ENCODE peak calls at places on chromosomes 2 and 18, in seven cellular contexts. J is H9, Z is IMR-90, V is H1, P is mesendoderm, F is trophoblast cell, O is neuronal stem cell. C is an unnamed sample.
A peak's percentile ranks its signal among the peaks of the same experiment; 100 is the strongest.

GRCh38 chr2:233363744-233364235 is 9.5 kb downstream of the DGKD start:
- DNase-seq in J (no peak), Z (no peak), V (no peak), P (no peak), F (no peak), O (no peak), C (no peak)

GRCh38 chr2:207311316-207312005 is 145.7 kb upstream of the KLF7 start:
- DNase-seq in J (no peak), Z (peak; percentile 100), V (no peak), P (peak; percentile 74), F (peak; percentile 55), O (no peak), C (peak; percentile 100)

GRCh38 chr2:226198956-226199355 is 600.7 kb downstream of the IRS1 start:
- DNase-seq in J (no peak), Z (no peak), V (no peak), P (peak; percentile 22), F (no peak), O (no peak), C (no peak)

GRCh38 chr18:79988925-79989361 is 580 bp upstream of the TXNL4A start:
- DNase-seq in J (peak; percentile 53), Z (peak; percentile 59), V (no peak), P (peak; percentile 65), F (peak; percentile 52), O (no peak), C (peak; percentile 66)

GRCh38 chr18:49055787-49056186 is 105.0 kb upstream of the SMAD7 start:
- DNase-seq in J (no peak), Z (peak; percentile 94), V (no peak), P (no peak), F (peak; percentile 83), O (no peak), C (peak; percentile 67)

GRCh38 chr2:43340066-43340465 is 113.7 kb upstream of the ZFP36L2 start:
- DNase-seq in J (no peak), Z (peak; percentile 78), V (no peak), P (no peak), F (no peak), O (no peak), C (peak; percentile 73)

GRCh38 chr2:168439536-168439935 is 16.5 kb upstream of the CERS6 start:
- DNase-seq in J (no peak), Z (peak; percentile 8), V (no peak), P (no peak), F (no peak), O (no peak), C (no peak)

GRCh38 chr2:9593936-9594335 is 36.9 kb downstream of the YWHAQ start:
- DNase-seq in J (no peak), Z (no peak), V (no peak), P (no peak), F (no peak), O (no peak), C (no peak)

GRCh38 chr2:14297340-14297739 is 335.2 kb upstream of the LRATD1 start:
- DNase-seq in J (no peak), Z (no peak), V (no peak), P (no peak), F (peak; percentile 96), O (no peak), C (no peak)

GRCh38 chr2:179856205-179856604 is 5.2 kb downstream of the ZNF385B start:
- DNase-seq in J (no peak), Z (no peak), V (no peak), P (no peak), F (no peak), O (no peak), C (no peak)

GRCh38 chr2:156031121-156031520 is 301.4 kb downstream of the NR4A2 start:
- DNase-seq in J (no peak), Z (no peak), V (no peak), P (no peak), F (no peak), O (no peak), C (no peak)

GRCh38 chr2:74020717-74021406 is 36.2 kb downstream of the TET3 start:
- DNase-seq in J (no peak), Z (no peak), V (no peak), P (no peak), F (peak; percentile 27), O (no peak), C (no peak)

GRCh38 chr2:99949530-99949929 is 192.9 kb downstream of the AFF3 start:
- DNase-seq in J (no peak), Z (no peak), V (no peak), P (no peak), F (no peak), O (no peak), C (no peak)

GRCh38 chr2:29401994-29402393 is 286.8 kb downstream of the CLIP4 start:
- DNase-seq in J (no peak), Z (no peak), V (no peak), P (no peak), F (no peak), O (no peak), C (no peak)

DNA sequence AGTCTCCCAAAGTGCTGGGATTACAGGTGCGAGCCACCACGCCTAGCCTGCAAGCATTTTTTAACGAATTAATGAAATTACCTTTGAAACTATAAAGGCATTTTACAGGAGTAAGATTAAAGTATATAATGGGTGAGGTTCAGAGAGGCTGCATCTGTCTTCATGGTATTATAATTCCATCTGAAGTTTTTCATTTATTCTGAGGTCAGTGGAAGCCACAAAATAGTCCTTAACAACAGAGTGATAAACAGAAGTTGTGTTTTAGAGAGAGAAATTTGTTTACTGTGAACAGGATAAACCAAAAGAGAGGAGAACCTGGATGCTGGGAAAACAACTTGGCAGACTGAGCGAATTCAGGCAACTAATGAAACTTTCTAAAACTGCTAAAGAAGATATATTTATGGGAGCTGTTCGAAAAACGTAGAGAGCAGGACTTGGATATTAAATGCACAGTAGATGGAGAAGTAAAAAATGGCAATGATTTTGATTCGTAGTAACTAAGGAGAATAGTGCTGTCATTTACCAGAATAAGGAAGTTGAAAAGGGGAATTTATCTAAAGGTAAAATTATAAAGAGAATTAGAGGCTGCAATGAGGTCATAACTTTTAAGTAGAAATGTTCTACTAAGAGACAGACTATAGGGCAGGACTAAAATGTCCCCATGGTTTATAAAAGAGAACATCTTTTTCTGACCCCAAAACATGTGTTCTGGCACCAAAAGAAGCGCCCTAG is 37.9 kb upstream of the ITGA4 start:
- DNase-seq in J (no peak), Z (no peak), V (no peak), P (no peak), F (no peak), O (no peak), C (no peak)
- H4K8ac ChIP-seq in J (no peak overlapping the region), Z (no peak overlapping the region), V (no peak overlapping the region), P (no peak overlapping the region), F (no peak overlapping the region), O (no peak overlapping the region), C (no peak overlapping the region)

DNA sequence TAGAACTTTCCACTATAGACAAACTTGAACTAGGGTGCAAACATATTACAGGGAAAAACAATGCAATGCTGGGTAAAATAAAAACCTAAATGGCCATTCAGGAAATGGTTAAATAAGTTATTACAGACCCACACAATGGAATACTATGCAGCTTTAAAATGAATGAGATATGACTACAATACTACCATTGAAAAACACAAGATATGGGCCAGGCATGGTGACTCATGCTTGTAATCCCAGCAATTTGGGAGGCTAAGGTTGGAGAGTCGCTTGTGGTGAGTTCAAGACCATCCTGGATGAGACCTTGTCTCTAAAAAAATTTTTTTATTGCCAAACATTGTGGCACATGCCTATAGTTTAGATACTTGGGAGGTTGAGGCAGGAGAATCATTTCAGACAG is 6.8 kb downstream of the PECR start:
- DNase-seq in J (no peak), Z (no peak), V (no peak), P (no peak), F (no peak), O (no peak), C (no peak)
- H2BK120ac ChIP-seq in J (no peak overlapping the region), Z (no peak overlapping the region), V (no peak overlapping the region), P (no peak overlapping the region), F (no peak overlapping the region), O (no peak overlapping the region), C (no peak overlapping the region)

DNA sequence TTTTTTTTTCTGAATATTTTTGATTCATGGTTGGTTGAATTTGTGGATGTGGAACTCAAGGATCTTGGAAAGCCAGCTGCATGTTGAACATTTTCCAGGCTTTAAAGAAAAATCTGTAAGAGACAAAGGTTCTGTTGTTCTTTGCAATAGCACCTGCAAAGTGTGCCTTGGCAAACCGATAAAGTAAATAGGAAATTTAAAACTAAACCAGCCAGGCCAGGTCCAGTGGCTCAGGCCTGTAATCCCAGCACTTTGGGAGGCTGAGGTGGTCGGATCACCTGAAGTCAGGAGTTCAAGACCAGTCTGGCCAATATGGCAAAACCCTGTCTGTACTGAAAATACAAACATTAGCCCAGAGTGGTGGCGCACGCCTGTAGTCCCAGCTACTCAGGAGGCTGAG is 74.4 kb downstream of the RIF1 start:
- DNase-seq in J (no peak), Z (no peak), V (no peak), P (no peak), F (no peak), O (no peak), C (no peak)
- H4K8ac ChIP-seq in J (no peak overlapping the region), Z (no peak overlapping the region), V (no peak overlapping the region), P (no peak overlapping the region), F (no peak overlapping the region), O (no peak overlapping the region), C (no peak overlapping the region)

GRCh38 chr2:30942430-30942829 is 135.2 kb upstream of the CAPN13 start:
- DNase-seq in J (no peak), Z (no peak), V (no peak), P (peak; percentile 31), F (no peak), O (no peak), C (no peak)
- H2BK120ac ChIP-seq in J (no peak overlapping the region), Z (no peak overlapping the region), V (no peak overlapping the region), P (no peak overlapping the region), F (no peak overlapping the region), O (no peak overlapping the region), C (no peak overlapping the region)

GRCh38 chr2:197258580-197258979 is 52.0 kb downstream of the ANKRD44 start:
- DNase-seq in J (no peak), Z (peak; percentile 28), V (no peak), P (no peak), F (peak; percentile 28), O (no peak), C (peak; percentile 87)

GRCh38 chr2:197263077-197263476 is 47.5 kb downstream of the ANKRD44 start:
- DNase-seq in J (no peak), Z (no peak), V (no peak), P (no peak), F (no peak), O (no peak), C (no peak)

GRCh38 chr2:197264332-197264731 is 46.2 kb downstream of the ANKRD44 start:
- DNase-seq in J (no peak), Z (peak; percentile 40), V (no peak), P (no peak), F (peak; percentile 80), O (no peak), C (no peak)

GRCh38 chr2:197259470-197259999 is 51.0 kb downstream of the ANKRD44 start:
- DNase-seq in J (no peak), Z (no peak), V (no peak), P (no peak), F (no peak), O (no peak), C (no peak)

GRCh38 chr2:197261808-197262226 is 48.8 kb downstream of the ANKRD44 start:
- DNase-seq in J (no peak), Z (peak; percentile 71), V (no peak), P (no peak), F (no peak), O (no peak), C (peak; percentile 67)
- H4K8ac ChIP-seq in J (no peak overlapping the region), Z (no peak overlapping the region), V (no peak overlapping the region), P (no peak overlapping the region), F (no peak overlapping the region), O (no peak overlapping the region), C (no peak overlapping the region)

GRCh38 chr2:202814226-202814625 is 57.3 kb downstream of the ICA1L start:
- DNase-seq in J (no peak), Z (no peak), V (no peak), P (no peak), F (no peak), O (no peak), C (no peak)
- H2BK120ac ChIP-seq in J (no peak overlapping the region), Z (no peak overlapping the region), V (no peak overlapping the region), P (no peak overlapping the region), F (no peak overlapping the region), O (no peak overlapping the region), C (no peak overlapping the region)